ENCODE peak calls at places on chromosomes 1 and 21, in seven cellular contexts. One of them, this sample, is unnamed.

GRCh38 chr1:231517076-231517475 is 11.4 kb upstream of the TSNAX start:
- DNase-seq in H7: no peak
- DNase-seq in RCC 7860: no peak
- DNase-seq in GM18507: no peak
- DNase-seq in right cardiac atrium: no peak
- DNase-seq in breast epithelium: no peak
- DNase-seq in lung microvascular endothelial cell: no peak
- DNase-seq in this sample: no peak

GRCh38 chr1:44029260-44029910 is 1.9 kb downstream of the SLC6A9 start:
- DNase-seq in H7: peak; percentile 83
- DNase-seq in RCC 7860: no peak
- DNase-seq in GM18507: no peak
- DNase-seq in right cardiac atrium: no peak
- DNase-seq in breast epithelium: no peak
- DNase-seq in lung microvascular endothelial cell: peak; percentile 11
- DNase-seq in this sample: no peak

GRCh38 chr1:64282353-64282752 is 78.9 kb downstream of the UBE2U start:
- DNase-seq in H7: peak; percentile 38
- DNase-seq in RCC 7860: no peak
- DNase-seq in GM18507: no peak
- DNase-seq in right cardiac atrium: no peak
- DNase-seq in breast epithelium: peak; percentile 87
- DNase-seq in lung microvascular endothelial cell: no peak
- DNase-seq in this sample: no peak

GRCh38 chr1:241387216-241387615 is 30.2 kb upstream of the RGS7 start:
- DNase-seq in H7: no peak
- DNase-seq in RCC 7860: no peak
- DNase-seq in GM18507: no peak
- DNase-seq in right cardiac atrium: no peak
- DNase-seq in breast epithelium: no peak
- DNase-seq in lung microvascular endothelial cell: no peak
- DNase-seq in this sample: no peak

GRCh38 chr1:50977575-50978143 is 7.6 kb downstream of the CDKN2C start:
- DNase-seq in H7: peak; percentile 85
- DNase-seq in RCC 7860: peak; percentile 58
- DNase-seq in GM18507: no peak
- DNase-seq in right cardiac atrium: peak; percentile 91
- DNase-seq in breast epithelium: no peak
- DNase-seq in lung microvascular endothelial cell: peak; percentile 51
- DNase-seq in this sample: peak; percentile 79

GRCh38 chr1:165494949-165495810 is 48.6 kb upstream of the LRRC52 start:
- DNase-seq in H7: peak; percentile 15
- DNase-seq in RCC 7860: no peak
- DNase-seq in GM18507: no peak
- DNase-seq in right cardiac atrium: no peak
- DNase-seq in breast epithelium: no peak
- DNase-seq in lung microvascular endothelial cell: no peak
- DNase-seq in this sample: no peak

GRCh38 chr1:32351859-32352745 is 10.2 kb downstream of the FAM229A start:
- DNase-seq in H7: peak; percentile 81
- DNase-seq in RCC 7860: no peak
- DNase-seq in GM18507: no peak
- DNase-seq in right cardiac atrium: peak; percentile 90
- DNase-seq in breast epithelium: no peak
- DNase-seq in lung microvascular endothelial cell: peak; percentile 65
- DNase-seq in this sample: peak; percentile 64

GRCh38 chr1:227562037-227562436 is 1.3 kb upstream of the ZNF678 start:
- DNase-seq in H7: no peak
- DNase-seq in RCC 7860: no peak
- DNase-seq in GM18507: no peak
- DNase-seq in right cardiac atrium: no peak
- DNase-seq in breast epithelium: no peak
- DNase-seq in lung microvascular endothelial cell: no peak
- DNase-seq in this sample: no peak

GRCh38 chr21:43375827-43376795 is 50.8 kb downstream of the SIK1 start:
- DNase-seq in H7: peak; percentile 71
- DNase-seq in RCC 7860: no peak
- DNase-seq in GM18507: no peak
- DNase-seq in right cardiac atrium: peak; percentile 43
- DNase-seq in breast epithelium: no peak
- DNase-seq in lung microvascular endothelial cell: no peak
- DNase-seq in this sample: peak; percentile 11

GRCh38 chr1:164728719-164729118 is 169.7 kb downstream of the PBX1 start:
- DNase-seq in H7: no peak
- DNase-seq in RCC 7860: no peak
- DNase-seq in GM18507: no peak
- DNase-seq in right cardiac atrium: no peak
- DNase-seq in breast epithelium: no peak
- DNase-seq in lung microvascular endothelial cell: no peak
- DNase-seq in this sample: no peak

GRCh38 chr1:94160811-94161210 is 39.9 kb upstream of the ABCA4 start:
- DNase-seq in H7: no peak
- DNase-seq in RCC 7860: peak; percentile 72
- DNase-seq in GM18507: no peak
- DNase-seq in right cardiac atrium: no peak
- DNase-seq in breast epithelium: no peak
- DNase-seq in lung microvascular endothelial cell: peak; percentile 82
- DNase-seq in this sample: no peak

GRCh38 chr1:151398691-151399065 is 695 bp upstream of the PSMB4 start:
- DNase-seq in H7: no peak
- DNase-seq in RCC 7860: no peak
- DNase-seq in GM18507: no peak
- DNase-seq in right cardiac atrium: no peak
- DNase-seq in breast epithelium: no peak
- DNase-seq in lung microvascular endothelial cell: no peak
- DNase-seq in this sample: no peak

GRCh38 chr1:15347182-15347581 is 62.5 kb upstream of the EFHD2 start:
- DNase-seq in H7: no peak
- DNase-seq in RCC 7860: no peak
- DNase-seq in GM18507: no peak
- DNase-seq in right cardiac atrium: no peak
- DNase-seq in breast epithelium: no peak
- DNase-seq in lung microvascular endothelial cell: no peak
- DNase-seq in this sample: no peak